ENCODE peak calls at places on chromosomes 3 and 15, in four cellular contexts. T is GM18507; M is activated effector memory CD4-positive, alpha-beta T cell treated with Interleukin-2 at 50 U/mL for 16 hours; I is left cardiac atrium. A is an unnamed sample.

GRCh38 chr3:129119365-129120100 is 2.1 kb downstream of the RAB43 start:
- DNase-seq in T (no peak), M (no peak), I (no peak), A (no peak)

GRCh38 chr3:48927928-48928327 is 9.3 kb downstream of the ARIH2 start:
- DNase-seq in T (no peak), M (no peak), I (no peak), A (peak; percentile 5)

GRCh38 chr3:156323466-156323865 is 203.1 kb downstream of the KCNAB1 start:
- DNase-seq in T (no peak), M (no peak), I (no peak), A (peak; percentile 86)

GRCh38 chr3:53196575-53197407 is 35.8 kb downstream of the PRKCD start:
- DNase-seq in T (no peak), M (no peak), I (no peak), A (peak; percentile 54)

GRCh38 chr3:43001094-43001553 is 22.0 kb downstream of the GASK1A start:
- DNase-seq in T (no peak), M (no peak), I (peak; percentile 83), A (peak; percentile 8)

GRCh38 chr15:59258317-59258716 is 51.7 kb downstream of the LDHAL6B start:
- DNase-seq in T (no peak), M (no peak), I (no peak), A (no peak)

GRCh38 chr3:124492824-124493223 is 237.4 kb upstream of the UMPS start:
- DNase-seq in T (no peak), M (no peak), I (peak; percentile 34), A (peak; percentile 83)

GRCh38 chr15:73856458-73857192 is 16.7 kb upstream of the TBC1D21 start:
- DNase-seq in T (no peak), M (no peak), I (peak; percentile 46), A (no peak)

GRCh38 chr3:55984631-55985030 is 483.6 kb downstream of the ERC2 start:
- DNase-seq in T (no peak), M (no peak), I (no peak), A (no peak)

GRCh38 chr15:85828869-85829268 is 34.1 kb upstream of the KLHL25 start:
- DNase-seq in T (no peak), M (no peak), I (no peak), A (no peak)

A was measured in bronchial epithelial cell.